ENCODE peak calls at places on chromosome 19, in four cellular contexts. B is spleen, Y is psoas muscle, T is thoracic aorta. P is an unnamed sample.

GRCh38 chr19:33280351-33280921 is 21.9 kb downstream of the CEBPA start:
- DNase-seq in B (no peak), Y (no peak), T (no peak), P (no peak)

GRCh38 chr19:11418518-11419506 is at the start of gene RGL3:
- DNase-seq in B (peak; percentile 82), Y (peak; percentile 63), T (no peak), P (peak; percentile 68)

GRCh38 chr19:39303373-39304184 is 7.4 kb downstream of the IFNL1 start:
- DNase-seq in B (peak; percentile 6), Y (no peak), T (no peak), P (no peak)

GRCh38 chr19:47280183-47280797 is 5.6 kb downstream of the INAFM1 start:
- DNase-seq in B (peak; percentile 74), Y (no peak), T (no peak), P (no peak)

GRCh38 chr19:24033962-24034342 is 53.0 kb upstream of the ZNF254 start:
- DNase-seq in B (no peak), Y (peak; percentile 36), T (peak; percentile 16), P (peak; percentile 51)

GRCh38 chr19:14632286-14632685 is 42.4 kb downstream of the ADGRE3 start:
- DNase-seq in B (no peak), Y (no peak), T (no peak), P (no peak)

GRCh38 chr19:10478476-10478875 is 24.7 kb downstream of the KEAP1 start:
- DNase-seq in B (no peak), Y (no peak), T (no peak), P (no peak)

GRCh38 chr19:32469796-32470195 is 64.2 kb downstream of the DPY19L3 start:
- DNase-seq in B (no peak), Y (no peak), T (no peak), P (no peak)

GRCh38 chr19:1189419-1189818 is 15.4 kb upstream of the SBNO2 start:
- DNase-seq in B (no peak), Y (no peak), T (no peak), P (no peak)

GRCh38 chr19:10544242-10544752 is 593 bp downstream of the ATG4D start:
- DNase-seq in B (no peak), Y (no peak), T (no peak), P (no peak)

GRCh38 chr19:14366529-14366928 is 14.7 kb upstream of the ADGRE5 start:
- DNase-seq in B (peak; percentile 94), Y (peak; percentile 57), T (peak; percentile 40), P (peak; percentile 47)

GRCh38 chr19:988510-988909 is 4.4 kb downstream of the WDR18 start:
- DNase-seq in B (no peak), Y (no peak), T (no peak), P (no peak)

GRCh38 chr19:47778954-47779351 is 450 bp downstream of the SELENOW start:
- DNase-seq in B (no peak), Y (peak; percentile 60), T (no peak), P (no peak)

GRCh38 chr19:53554804-53555203 is 16.9 kb downstream of the ZNF331 start:
- DNase-seq in B (no peak), Y (no peak), T (no peak), P (peak; percentile 33)

GRCh38 chr19:48501446-48501960 is 10.1 kb downstream of the LMTK3 start:
- DNase-seq in B (no peak), Y (no peak), T (no peak), P (peak; percentile 87)

GRCh38 chr19:49811328-49811727 is 1.8 kb downstream of the FUZ start:
- DNase-seq in B (no peak), Y (no peak), T (no peak), P (no peak)

GRCh38 chr19:49637865-49638350 is 2.0 kb downstream of the RRAS start:
- DNase-seq in B (peak; percentile 91), Y (peak; percentile 87), T (peak; percentile 55), P (peak; percentile 54)

GRCh38 chr19:4660993-4661392 is 9.1 kb downstream of the MYDGF start:
- DNase-seq in B (no peak), Y (no peak), T (no peak), P (no peak)

GRCh38 chr19:723247-723646 is 14.5 kb downstream of the PALM start:
- DNase-seq in B (no peak), Y (no peak), T (no peak), P (no peak)

GRCh38 chr19:56091751-56092546 is 29.1 kb downstream of the ZNF787 start:
- DNase-seq in B (no peak), Y (no peak), T (no peak), P (no peak)

GRCh38 chr19:1513492-1514294 is 874 bp upstream of the ADAMTSL5 start:
- DNase-seq in B (peak; percentile 89), Y (peak; percentile 63), T (no peak), P (peak; percentile 61)

GRCh38 chr19:409006-409514 is at the start of gene C2CD4C:
- DNase-seq in B (no peak), Y (no peak), T (no peak), P (peak; percentile 62)

GRCh38 chr19:16895467-16896097 is 6.8 kb downstream of the F2RL3 start:
- DNase-seq in B (no peak), Y (no peak), T (no peak), P (no peak)

GRCh38 chr19:16896098-16896912 is 7.5 kb downstream of the F2RL3 start:
- DNase-seq in B (peak; percentile 86), Y (no peak), T (no peak), P (no peak)

GRCh38 chr19:16897572-16898056 is 8.8 kb downstream of the F2RL3 start:
- DNase-seq in B (peak; percentile 89), Y (no peak), T (no peak), P (no peak)

GRCh38 chr19:16898306-16899015 is 9.7 kb downstream of the F2RL3 start:
- DNase-seq in B (no peak), Y (no peak), T (no peak), P (no peak)

GRCh38 chr19:16896913-16897571 is 8.2 kb downstream of the F2RL3 start:
- DNase-seq in B (peak; percentile 95), Y (peak; percentile 92), T (peak; percentile 95), P (peak; percentile 83)
- TF ChIP-seq CTCF in B (no peak), Y (no peak), T (no peak), P (no peak)

DNA sequence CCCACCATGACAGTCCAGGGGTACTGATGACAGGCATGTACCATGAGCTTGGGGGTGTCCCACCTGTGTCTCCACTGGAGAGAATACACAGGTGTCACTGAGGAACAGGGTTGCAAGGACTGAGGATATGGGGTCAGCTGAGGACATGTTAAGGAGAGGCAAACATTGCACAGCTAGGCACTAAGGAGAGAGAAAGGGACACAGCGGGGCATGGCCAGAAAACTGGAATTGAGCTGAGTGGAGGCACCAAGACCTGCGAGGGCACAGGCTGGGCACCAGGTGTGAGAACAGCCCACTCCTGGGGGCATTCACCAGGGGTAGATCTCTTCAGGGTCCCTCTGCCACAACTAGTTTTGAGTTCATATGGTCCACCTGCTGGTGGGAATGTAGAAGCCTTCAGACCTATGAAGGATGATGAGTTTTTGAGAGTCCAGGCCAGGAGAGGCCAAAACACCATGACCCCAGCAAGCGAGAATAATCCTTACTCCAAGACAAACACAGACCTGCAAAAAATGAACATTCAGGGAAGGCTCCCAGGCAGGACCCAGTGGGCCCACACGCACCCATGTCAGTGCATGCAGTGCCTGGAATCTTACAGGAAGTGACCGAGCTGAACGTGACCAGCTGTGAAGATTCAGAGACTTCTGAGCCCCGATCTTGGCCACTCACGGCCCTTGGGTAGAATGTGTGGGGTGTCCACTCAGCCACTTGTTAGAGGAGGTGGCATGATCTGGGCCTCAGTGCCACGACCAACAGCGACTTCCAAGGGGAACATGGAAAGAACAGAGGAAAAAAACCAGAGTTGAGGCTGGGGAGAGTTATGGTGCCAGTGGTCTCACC is 1.4 kb upstream of the ZNF584 start:
- DNase-seq in B (no peak), Y (no peak), T (no peak), P (no peak)
- TF ChIP-seq CTCF in B (no peak), Y (peak; percentile 37), T (no peak), P (peak; percentile 51)

DNA sequence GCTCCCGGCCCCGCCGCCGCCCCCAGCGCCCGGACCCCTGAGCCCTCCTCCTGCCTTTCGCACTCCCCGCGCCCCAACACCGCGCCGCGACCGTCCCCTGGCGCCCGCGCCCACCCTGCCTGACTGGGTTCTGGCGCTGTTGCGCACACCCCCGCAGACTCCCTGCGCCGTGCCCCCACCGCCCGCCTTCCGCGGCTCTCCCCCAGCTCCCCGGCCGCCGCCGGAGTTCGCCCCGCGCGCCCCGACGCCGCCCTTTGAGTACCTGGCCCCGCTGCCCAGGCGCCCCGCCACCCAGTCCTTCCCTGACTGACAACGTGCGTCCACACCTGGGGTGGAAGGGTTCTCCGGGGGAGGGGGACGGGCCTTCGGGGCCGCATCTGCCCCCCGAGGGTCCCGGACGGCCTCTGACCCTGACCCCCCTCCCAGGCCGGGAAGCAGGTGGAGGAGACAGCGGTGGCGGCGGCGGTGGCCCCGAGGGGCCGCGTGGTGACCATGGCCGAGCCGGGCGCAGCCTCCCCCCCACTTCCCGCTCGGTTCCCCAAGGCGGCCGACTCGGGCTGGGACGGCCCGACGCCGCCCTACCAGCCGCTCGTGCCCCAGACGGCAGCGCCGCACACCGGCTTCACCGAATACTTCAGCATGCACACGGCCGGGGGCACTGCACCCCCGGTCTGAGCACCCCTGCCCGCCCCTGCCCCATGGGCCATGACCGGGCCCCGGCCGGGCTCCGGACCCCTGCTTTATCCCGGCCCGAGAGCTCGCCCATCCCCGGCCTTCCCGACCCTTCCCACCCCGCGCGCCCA is 1.4 kb upstream of the MEGF8 start:
- DNase-seq in B (peak; percentile 88), Y (no peak), T (no peak), P (no peak)
- TF ChIP-seq CTCF in B (no peak), Y (no peak), T (no peak), P (no peak)

DNA sequence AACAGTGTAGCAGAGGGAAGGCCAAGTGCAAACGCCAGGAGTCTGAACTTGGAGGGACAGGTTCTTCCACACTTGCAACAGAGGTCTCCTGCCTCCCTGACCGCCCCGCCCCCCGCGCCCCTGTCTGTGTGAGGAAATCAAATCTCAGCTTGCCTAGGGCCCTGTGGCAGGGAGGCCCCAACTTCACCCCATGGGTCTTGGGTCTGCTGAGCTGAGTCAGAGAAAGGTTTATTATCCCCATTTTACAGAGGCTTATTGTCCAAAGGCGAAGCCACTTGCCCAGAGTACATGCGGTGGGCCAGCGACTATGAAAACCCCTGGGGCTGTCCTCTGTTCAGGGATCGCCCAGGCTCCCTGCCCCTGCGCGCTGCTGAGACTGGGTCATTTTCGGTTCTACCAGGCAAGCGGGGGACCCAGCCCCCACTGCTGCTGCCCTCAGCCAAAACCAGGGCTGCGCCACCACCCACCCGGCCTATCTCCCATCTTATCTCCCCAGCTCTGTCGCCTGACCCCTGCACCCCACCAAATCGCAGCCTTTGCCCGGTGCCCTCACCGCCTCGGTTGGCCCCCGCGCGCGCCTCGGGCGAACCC is 956 bp upstream of the CERS4 start:
- DNase-seq in B (no peak), Y (peak; percentile 42), T (no peak), P (no peak)
- TF ChIP-seq CTCF in B (no peak), Y (no peak), T (no peak), P (no peak)

GRCh38 chr19:45717131-45717982 is 13.3 kb downstream of the FBXO46 start:
- DNase-seq in B (peak; percentile 99), Y (peak; percentile 99), T (peak; percentile 96), P (peak; percentile 95)
- TF ChIP-seq CTCF in B (peak; percentile 47), Y (no peak), T (peak; percentile 19), P (no peak)